ENCODE peak calls at places on chromosomes 1 and 21, in eight cellular contexts. One of them, this sample, is unnamed.
A peak's percentile ranks its signal among the peaks of the same experiment; 100 is the strongest.

GRCh38 chr1:12163210-12163609 is 3.6 kb upstream of the TNFRSF1B start:
- DNase-seq in hepatocyte: no peak
- DNase-seq in ovary: no peak
- DNase-seq in endothelial cell of umbilical vein: no peak
- DNase-seq in tibial artery: no peak
- DNase-seq in Peyer's patch: no peak
- DNase-seq in colonic mucosa: no peak
- DNase-seq in mammary epithelial cell: no peak
- DNase-seq in this sample: no peak

GRCh38 chr1:24970399-24970753 is 40.3 kb upstream of the RUNX3 start:
- DNase-seq in hepatocyte: peak; percentile 48
- DNase-seq in ovary: no peak
- DNase-seq in endothelial cell of umbilical vein: no peak
- DNase-seq in tibial artery: no peak
- DNase-seq in Peyer's patch: no peak
- DNase-seq in colonic mucosa: no peak
- DNase-seq in mammary epithelial cell: no peak
- DNase-seq in this sample: no peak

GRCh38 chr1:228647523-228648444 is 87.5 kb upstream of the RHOU start:
- DNase-seq in hepatocyte: peak; percentile 70
- DNase-seq in ovary: peak; percentile 70
- DNase-seq in endothelial cell of umbilical vein: no peak
- DNase-seq in tibial artery: peak; percentile 37
- DNase-seq in Peyer's patch: peak; percentile 57
- DNase-seq in colonic mucosa: peak; percentile 76
- DNase-seq in mammary epithelial cell: peak; percentile 66
- DNase-seq in this sample: no peak

GRCh38 chr1:202229376-202229775 is 35.8 kb downstream of the LGR6 start:
- DNase-seq in hepatocyte: peak; percentile 34
- DNase-seq in ovary: no peak
- DNase-seq in endothelial cell of umbilical vein: no peak
- DNase-seq in tibial artery: no peak
- DNase-seq in Peyer's patch: no peak
- DNase-seq in colonic mucosa: no peak
- DNase-seq in mammary epithelial cell: peak; percentile 71
- DNase-seq in this sample: no peak

GRCh38 chr1:234533975-234534876 is 55.2 kb upstream of the TARBP1 start:
- DNase-seq in hepatocyte: peak; percentile 91
- DNase-seq in ovary: peak; percentile 98
- DNase-seq in endothelial cell of umbilical vein: peak; percentile 86
- DNase-seq in tibial artery: peak; percentile 99
- DNase-seq in Peyer's patch: peak; percentile 63
- DNase-seq in colonic mucosa: peak; percentile 79
- DNase-seq in mammary epithelial cell: peak; percentile 69
- DNase-seq in this sample: no peak

GRCh38 chr1:90854559-90854958 is 137.5 kb upstream of the BARHL2 start:
- DNase-seq in hepatocyte: no peak
- DNase-seq in ovary: no peak
- DNase-seq in endothelial cell of umbilical vein: no peak
- DNase-seq in tibial artery: no peak
- DNase-seq in Peyer's patch: no peak
- DNase-seq in colonic mucosa: no peak
- DNase-seq in mammary epithelial cell: no peak
- DNase-seq in this sample: no peak

GRCh38 chr21:26961704-26962103 is 5.2 kb downstream of the ADAMTS5 start:
- DNase-seq in hepatocyte: no peak
- DNase-seq in ovary: peak; percentile 59
- DNase-seq in endothelial cell of umbilical vein: no peak
- DNase-seq in tibial artery: no peak
- DNase-seq in Peyer's patch: no peak
- DNase-seq in colonic mucosa: peak; percentile 26
- DNase-seq in mammary epithelial cell: no peak
- DNase-seq in this sample: no peak

GRCh38 chr1:59672851-59673574 is 141.7 kb upstream of the HOOK1 start:
- DNase-seq in hepatocyte: peak; percentile 19
- DNase-seq in ovary: no peak
- DNase-seq in endothelial cell of umbilical vein: peak; percentile 13
- DNase-seq in tibial artery: no peak
- DNase-seq in Peyer's patch: no peak
- DNase-seq in colonic mucosa: no peak
- DNase-seq in mammary epithelial cell: peak; percentile 94
- DNase-seq in this sample: no peak

DNA sequence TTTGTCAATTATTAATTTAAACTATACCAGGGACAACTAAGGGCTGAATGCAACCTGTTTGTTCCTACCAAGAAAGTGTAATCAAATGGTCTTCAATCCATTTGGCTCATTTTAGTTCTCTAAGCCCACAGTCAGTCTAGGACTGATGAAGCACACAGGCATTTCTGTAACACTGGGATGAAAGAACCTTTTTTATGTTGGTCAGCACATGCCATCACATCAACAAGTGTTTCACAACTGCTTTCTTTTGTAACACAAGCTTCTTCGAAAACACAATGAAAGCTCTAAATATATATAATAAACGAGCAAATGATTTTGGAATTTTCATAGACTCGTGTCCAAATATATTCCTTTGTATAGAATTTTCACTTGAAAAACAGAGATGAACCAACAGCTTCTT is 28.8 kb downstream of the HEATR1 start:
- DNase-seq in hepatocyte: no peak
- DNase-seq in ovary: no peak
- DNase-seq in endothelial cell of umbilical vein: no peak
- DNase-seq in tibial artery: no peak
- DNase-seq in Peyer's patch: no peak
- DNase-seq in colonic mucosa: no peak
- DNase-seq in mammary epithelial cell: no peak
- DNase-seq in this sample: no peak
- H3K27ac ChIP-seq in hepatocyte: no peak overlapping the region
- H3K27ac ChIP-seq in ovary: no peak overlapping the region
- H3K27ac ChIP-seq in endothelial cell of umbilical vein: no peak overlapping the region
- H3K27ac ChIP-seq in tibial artery: no peak overlapping the region
- H3K27ac ChIP-seq in Peyer's patch: no peak overlapping the region
- H3K27ac ChIP-seq in colonic mucosa: no peak overlapping the region
- H3K27ac ChIP-seq in mammary epithelial cell: no peak overlapping the region
- H3K27ac ChIP-seq in this sample: no peak overlapping the region

GRCh38 chr1:29704430-29704829 is 468.1 kb downstream of the PTPRU start:
- DNase-seq in hepatocyte: no peak
- DNase-seq in ovary: no peak
- DNase-seq in endothelial cell of umbilical vein: no peak
- DNase-seq in tibial artery: no peak
- DNase-seq in Peyer's patch: no peak
- DNase-seq in colonic mucosa: no peak
- DNase-seq in mammary epithelial cell: no peak
- DNase-seq in this sample: no peak

GRCh38 chr1:29708381-29708780 is 472.1 kb downstream of the PTPRU start:
- DNase-seq in hepatocyte: no peak
- DNase-seq in ovary: no peak
- DNase-seq in endothelial cell of umbilical vein: peak; percentile 46
- DNase-seq in tibial artery: no peak
- DNase-seq in Peyer's patch: no peak
- DNase-seq in colonic mucosa: no peak
- DNase-seq in mammary epithelial cell: no peak
- DNase-seq in this sample: no peak

GRCh38 chr1:29707796-29708195 is 471.5 kb downstream of the PTPRU start:
- DNase-seq in hepatocyte: no peak
- DNase-seq in ovary: no peak
- DNase-seq in endothelial cell of umbilical vein: no peak
- DNase-seq in tibial artery: no peak
- DNase-seq in Peyer's patch: no peak
- DNase-seq in colonic mucosa: no peak
- DNase-seq in mammary epithelial cell: no peak
- DNase-seq in this sample: no peak

GRCh38 chr1:29708818-29709710 is 472.7 kb downstream of the PTPRU start:
- DNase-seq in hepatocyte: peak; percentile 38
- DNase-seq in ovary: no peak
- DNase-seq in endothelial cell of umbilical vein: no peak
- DNase-seq in tibial artery: no peak
- DNase-seq in Peyer's patch: no peak
- DNase-seq in colonic mucosa: no peak
- DNase-seq in mammary epithelial cell: peak; percentile 86
- DNase-seq in this sample: no peak

DNA sequence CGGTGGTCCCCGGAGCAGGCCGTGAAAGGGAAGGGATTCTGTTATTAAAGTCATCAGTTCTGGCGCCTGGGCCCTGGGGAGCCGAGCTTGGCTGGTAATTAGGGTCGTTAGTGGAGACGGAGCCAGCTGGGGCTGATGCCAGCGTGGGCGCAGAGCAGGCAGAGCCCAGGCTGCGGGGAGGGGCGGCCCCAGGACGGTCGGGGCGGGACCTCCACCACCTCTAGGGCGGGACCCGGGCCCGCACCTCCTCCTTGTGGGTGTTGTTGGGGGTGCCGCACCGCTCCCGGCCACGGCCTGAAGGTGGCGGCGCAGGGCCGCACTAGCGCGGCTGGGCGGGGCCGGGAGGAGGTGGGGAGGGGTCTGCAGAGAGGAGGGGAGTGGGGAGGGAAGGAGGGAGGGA is 470.6 kb downstream of the PTPRU start:
- DNase-seq in hepatocyte: peak; percentile 72
- DNase-seq in ovary: no peak
- DNase-seq in endothelial cell of umbilical vein: peak; percentile 47
- DNase-seq in tibial artery: no peak
- DNase-seq in Peyer's patch: no peak
- DNase-seq in colonic mucosa: no peak
- DNase-seq in mammary epithelial cell: peak; percentile 53
- DNase-seq in this sample: no peak
- TF ChIP-seq CTCF in hepatocyte: peak; percentile 50
- TF ChIP-seq CTCF in ovary: no peak
- TF ChIP-seq CTCF in endothelial cell of umbilical vein: peak; percentile 43
- TF ChIP-seq CTCF in tibial artery: no peak
- TF ChIP-seq CTCF in Peyer's patch: no peak
- TF ChIP-seq CTCF in colonic mucosa: no peak
- TF ChIP-seq CTCF in mammary epithelial cell: peak; percentile 82
- TF ChIP-seq CTCF in this sample: no peak

GRCh38 chr1:45803299-45803780 is at the start of gene MAST2:
- DNase-seq in hepatocyte: peak; percentile 97
- DNase-seq in ovary: peak; percentile 86
- DNase-seq in endothelial cell of umbilical vein: peak; percentile 88
- DNase-seq in tibial artery: peak; percentile 87
- DNase-seq in Peyer's patch: peak; percentile 94
- DNase-seq in colonic mucosa: peak; percentile 90
- DNase-seq in mammary epithelial cell: peak; percentile 85
- DNase-seq in this sample: peak; percentile 82

GRCh38 chr1:45806129-45806528 is 2.7 kb downstream of the MAST2 start:
- DNase-seq in hepatocyte: no peak
- DNase-seq in ovary: no peak
- DNase-seq in endothelial cell of umbilical vein: no peak
- DNase-seq in tibial artery: no peak
- DNase-seq in Peyer's patch: no peak
- DNase-seq in colonic mucosa: no peak
- DNase-seq in mammary epithelial cell: no peak
- DNase-seq in this sample: no peak

GRCh38 chr1:45800899-45801298 is 2.5 kb upstream of the MAST2 start:
- DNase-seq in hepatocyte: no peak
- DNase-seq in ovary: no peak
- DNase-seq in endothelial cell of umbilical vein: no peak
- DNase-seq in tibial artery: no peak
- DNase-seq in Peyer's patch: no peak
- DNase-seq in colonic mucosa: no peak
- DNase-seq in mammary epithelial cell: no peak
- DNase-seq in this sample: no peak

GRCh38 chr1:45804671-45804973 is 1.2 kb downstream of the MAST2 start:
- DNase-seq in hepatocyte: no peak
- DNase-seq in ovary: no peak
- DNase-seq in endothelial cell of umbilical vein: peak; percentile 41
- DNase-seq in tibial artery: no peak
- DNase-seq in Peyer's patch: no peak
- DNase-seq in colonic mucosa: no peak
- DNase-seq in mammary epithelial cell: no peak
- DNase-seq in this sample: no peak

DNA sequence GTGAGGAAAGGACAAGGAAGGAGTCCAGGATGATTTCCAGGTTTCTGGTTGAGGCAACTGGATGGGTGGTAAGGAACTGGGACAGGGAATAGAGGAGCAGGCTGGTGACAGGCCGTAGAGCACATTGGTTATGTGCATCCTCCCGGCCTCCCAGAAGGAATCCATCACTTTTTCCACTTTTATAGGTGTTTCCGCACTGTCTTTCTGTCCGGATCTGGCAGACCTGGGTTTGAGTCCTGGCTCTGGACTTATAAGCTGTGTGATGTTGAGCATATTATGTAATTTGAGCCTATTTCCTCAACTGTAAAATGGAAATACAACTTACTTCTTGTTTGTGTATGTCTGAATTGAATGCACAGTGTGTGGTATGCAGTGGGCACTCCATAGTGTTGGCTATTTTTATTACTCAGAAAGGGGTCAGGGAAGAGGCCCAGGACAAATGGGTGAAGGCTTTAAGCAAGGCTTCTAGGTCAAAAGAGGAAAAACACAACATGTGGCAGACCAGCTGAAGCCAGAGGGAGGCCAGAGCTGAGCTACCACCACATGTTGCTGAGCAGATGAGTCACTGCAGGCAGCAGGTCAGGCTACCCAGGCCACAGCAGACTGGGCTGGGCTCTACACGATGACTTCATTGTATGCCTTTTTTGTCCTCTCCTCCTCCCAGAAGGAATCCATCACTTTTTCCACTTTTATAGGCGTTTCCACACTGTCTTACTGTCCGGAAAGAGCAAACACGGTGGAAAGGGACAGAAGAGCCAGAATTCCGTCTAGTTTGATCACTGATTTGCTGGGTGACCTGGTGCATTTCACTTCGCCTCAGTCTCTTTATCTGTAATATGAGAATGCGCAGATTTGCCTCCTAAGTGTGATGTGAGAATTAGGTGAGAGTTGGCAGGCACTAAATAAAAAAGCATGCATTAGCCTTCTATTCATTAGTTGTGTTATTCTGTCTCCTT is 791 bp upstream of the MAST2 start:
- DNase-seq in hepatocyte: peak; percentile 92
- DNase-seq in ovary: peak; percentile 81
- DNase-seq in endothelial cell of umbilical vein: peak; percentile 89
- DNase-seq in tibial artery: peak; percentile 88
- DNase-seq in Peyer's patch: peak; percentile 61
- DNase-seq in colonic mucosa: peak; percentile 76
- DNase-seq in mammary epithelial cell: peak; percentile 92
- DNase-seq in this sample: no peak
- H3K27ac ChIP-seq in hepatocyte: peak overlapping the region; percentile 92
- H3K27ac ChIP-seq in ovary: no peak overlapping the region
- H3K27ac ChIP-seq in endothelial cell of umbilical vein: peak overlapping the region; percentile 93
- H3K27ac ChIP-seq in tibial artery: peak overlapping the region; percentile 81
- H3K27ac ChIP-seq in Peyer's patch: peak overlapping the region; percentile 61
- H3K27ac ChIP-seq in colonic mucosa: peak overlapping the region; percentile 68
- H3K27ac ChIP-seq in mammary epithelial cell: peak overlapping the region; percentile 88
- H3K27ac ChIP-seq in this sample: no peak overlapping the region

DNA sequence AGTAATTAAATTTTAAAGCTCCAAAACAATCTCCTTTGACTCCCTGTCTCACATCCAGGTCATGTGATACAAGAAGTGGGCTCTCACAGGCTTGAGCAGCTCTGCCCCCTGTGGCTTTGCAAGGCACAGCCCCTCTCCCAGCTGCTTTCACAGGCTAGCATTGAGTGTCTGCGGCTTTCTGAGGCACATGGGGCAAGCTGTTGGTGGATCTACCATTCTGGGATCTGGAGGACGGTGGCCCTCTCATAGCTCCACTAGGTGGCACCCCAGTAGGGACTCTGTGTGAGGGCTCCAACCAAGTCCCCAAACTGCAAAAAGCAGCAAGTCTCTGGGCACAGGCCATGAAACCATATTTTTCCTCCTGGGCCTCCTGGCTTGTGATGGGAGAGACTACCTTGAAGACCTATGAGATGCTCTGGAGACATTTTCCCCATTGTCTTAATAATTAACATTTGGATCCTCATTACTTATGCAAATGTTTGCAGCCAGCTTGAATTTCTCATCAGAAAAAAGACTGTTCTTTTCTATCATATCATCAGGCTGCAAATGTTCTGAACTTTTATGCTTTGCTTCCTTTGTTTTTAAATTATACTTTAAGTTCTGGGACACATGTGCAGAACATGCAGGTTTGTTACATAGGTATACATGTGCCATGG is 554.1 kb upstream of the OLFM3 start:
- DNase-seq in hepatocyte: peak; percentile 20
- DNase-seq in ovary: no peak
- DNase-seq in endothelial cell of umbilical vein: peak; percentile 5
- DNase-seq in tibial artery: no peak
- DNase-seq in Peyer's patch: no peak
- DNase-seq in colonic mucosa: no peak
- DNase-seq in mammary epithelial cell: peak; percentile 22
- DNase-seq in this sample: no peak
- TF ChIP-seq CTCF in hepatocyte: peak; percentile 36
- TF ChIP-seq CTCF in ovary: no peak
- TF ChIP-seq CTCF in endothelial cell of umbilical vein: no peak
- TF ChIP-seq CTCF in tibial artery: no peak
- TF ChIP-seq CTCF in Peyer's patch: no peak
- TF ChIP-seq CTCF in colonic mucosa: no peak
- TF ChIP-seq CTCF in mammary epithelial cell: peak; percentile 74
- TF ChIP-seq CTCF in this sample: no peak